ENCODE peak calls at places on chromosomes 3 and 15, in six cellular contexts. One of them, this sample, is unnamed. For H4K20me1, the result is how much of the 10 kb centered on the place peaks cover.

GRCh38 chr3:125480656-125481374 is 39.2 kb downstream of the SNX4 start:
- DNase-seq in DND-41: no peak
- DNase-seq in hepatocyte: no peak
- DNase-seq in HCT116: no peak
- DNase-seq in fibroblast of lung: peak
- DNase-seq in astrocyte: peak
- DNase-seq in this sample: no peak

GRCh38 chr3:69462826-69463100 is 76.9 kb upstream of the FRMD4B start:
- DNase-seq in DND-41: no peak
- DNase-seq in hepatocyte: no peak
- DNase-seq in HCT116: no peak
- DNase-seq in fibroblast of lung: no peak
- DNase-seq in astrocyte: no peak
- DNase-seq in this sample: no peak

GRCh38 chr15:39135989-39136388 is 444.9 kb upstream of the THBS1 start:
- DNase-seq in DND-41: no peak
- DNase-seq in hepatocyte: no peak
- DNase-seq in HCT116: no peak
- DNase-seq in fibroblast of lung: peak
- DNase-seq in astrocyte: peak
- DNase-seq in this sample: no peak

GRCh38 chr15:70954733-70955132 is 62.1 kb downstream of the LRRC49 start:
- DNase-seq in DND-41: no peak
- DNase-seq in hepatocyte: no peak
- DNase-seq in HCT116: no peak
- DNase-seq in fibroblast of lung: no peak
- DNase-seq in astrocyte: no peak
- DNase-seq in this sample: no peak

GRCh38 chr15:82830427-82831173 is 21.2 kb downstream of the WHAMM start:
- DNase-seq in DND-41: no peak
- DNase-seq in hepatocyte: no peak
- DNase-seq in HCT116: no peak
- DNase-seq in fibroblast of lung: no peak
- DNase-seq in astrocyte: no peak
- DNase-seq in this sample: no peak

GRCh38 chr3:12679468-12679867 is 15.6 kb upstream of the RAF1 start:
- DNase-seq in DND-41: no peak
- DNase-seq in hepatocyte: peak
- DNase-seq in HCT116: no peak
- DNase-seq in fibroblast of lung: peak
- DNase-seq in astrocyte: peak
- DNase-seq in this sample: no peak

GRCh38 chr15:89198934-89199333 is 22.4 kb downstream of the RLBP1 start:
- DNase-seq in DND-41: no peak
- DNase-seq in hepatocyte: no peak
- DNase-seq in HCT116: no peak
- DNase-seq in fibroblast of lung: no peak
- DNase-seq in astrocyte: no peak
- DNase-seq in this sample: no peak

GRCh38 chr3:11371758-11372157 is 99.6 kb downstream of the ATG7 start:
- DNase-seq in DND-41: no peak
- DNase-seq in hepatocyte: no peak
- DNase-seq in HCT116: no peak
- DNase-seq in fibroblast of lung: no peak
- DNase-seq in astrocyte: no peak
- DNase-seq in this sample: no peak

GRCh38 chr3:134630506-134630905 is 20.3 kb downstream of the KY start:
- DNase-seq in DND-41: no peak
- DNase-seq in hepatocyte: no peak
- DNase-seq in HCT116: no peak
- DNase-seq in fibroblast of lung: no peak
- DNase-seq in astrocyte: no peak
- DNase-seq in this sample: no peak

GRCh38 chr15:69893863-69894262 is 203.9 kb downstream of the TLE3 start:
- DNase-seq in DND-41: no peak
- DNase-seq in hepatocyte: peak
- DNase-seq in HCT116: no peak
- DNase-seq in fibroblast of lung: peak
- DNase-seq in astrocyte: peak
- DNase-seq in this sample: no peak

GRCh38 chr3:82363131-82363530 is 601.7 kb upstream of the GBE1 start:
- DNase-seq in DND-41: no peak
- DNase-seq in hepatocyte: no peak
- DNase-seq in HCT116: no peak
- DNase-seq in fibroblast of lung: no peak
- DNase-seq in astrocyte: no peak
- DNase-seq in this sample: no peak

GRCh38 chr3:24773798-24774197 is 279.1 kb upstream of the THRB start:
- DNase-seq in DND-41: peak
- DNase-seq in hepatocyte: peak
- DNase-seq in HCT116: peak
- DNase-seq in fibroblast of lung: peak
- DNase-seq in astrocyte: peak
- DNase-seq in this sample: peak

GRCh38 chr3:179671709-179672337 is 19.0 kb downstream of the USP13 start:
- DNase-seq in DND-41: no peak
- DNase-seq in hepatocyte: peak
- DNase-seq in HCT116: no peak
- DNase-seq in fibroblast of lung: peak
- DNase-seq in astrocyte: peak
- DNase-seq in this sample: no peak

GRCh38 chr3:145531548-145531947 is 629.4 kb downstream of the PLOD2 start:
- DNase-seq in DND-41: no peak
- DNase-seq in hepatocyte: no peak
- DNase-seq in HCT116: no peak
- DNase-seq in fibroblast of lung: no peak
- DNase-seq in astrocyte: no peak
- DNase-seq in this sample: no peak

GRCh38 chr15:32112101-32112500 is 81.8 kb downstream of the CHRNA7 start:
- DNase-seq in DND-41: no peak
- DNase-seq in hepatocyte: no peak
- DNase-seq in HCT116: no peak
- DNase-seq in fibroblast of lung: no peak
- DNase-seq in astrocyte: no peak
- DNase-seq in this sample: no peak

GRCh38 chr3:113249601-113250000 is 38.2 kb downstream of the BOC start:
- DNase-seq in DND-41: no peak
- DNase-seq in hepatocyte: no peak
- DNase-seq in HCT116: no peak
- DNase-seq in fibroblast of lung: peak
- DNase-seq in astrocyte: peak
- DNase-seq in this sample: no peak

GRCh38 chr3:11238880-11239279 is 33.3 kb upstream of the ATG7 start:
- DNase-seq in DND-41: no peak
- DNase-seq in hepatocyte: no peak
- DNase-seq in HCT116: peak
- DNase-seq in fibroblast of lung: peak
- DNase-seq in astrocyte: peak
- DNase-seq in this sample: no peak

GRCh38 chr3:172464306-172464705 is 16.1 kb upstream of the GHSR start:
- DNase-seq in DND-41: no peak
- DNase-seq in hepatocyte: no peak
- DNase-seq in HCT116: no peak
- DNase-seq in fibroblast of lung: no peak
- DNase-seq in astrocyte: no peak
- DNase-seq in this sample: no peak

GRCh38 chr3:27302891-27303290 is 66.3 kb downstream of the NEK10 start:
- DNase-seq in DND-41: no peak
- DNase-seq in hepatocyte: no peak
- DNase-seq in HCT116: no peak
- DNase-seq in fibroblast of lung: no peak
- DNase-seq in astrocyte: no peak
- DNase-seq in this sample: no peak

GRCh38 chr3:157160652-157161480 is 919 bp upstream of the CCNL1 start:
- DNase-seq in DND-41: peak
- DNase-seq in hepatocyte: peak
- DNase-seq in HCT116: peak
- DNase-seq in fibroblast of lung: peak
- DNase-seq in astrocyte: peak
- DNase-seq in this sample: no peak

GRCh38 chr3:185929192-185930151 is 8.3 kb downstream of the TRA2B start:
- DNase-seq in DND-41: no peak
- DNase-seq in hepatocyte: no peak
- DNase-seq in HCT116: no peak
- DNase-seq in fibroblast of lung: peak
- DNase-seq in astrocyte: peak
- DNase-seq in this sample: no peak

GRCh38 chr3:20023663-20024417 is 11.8 kb upstream of the PP2D1 start:
- DNase-seq in DND-41: no peak
- DNase-seq in hepatocyte: peak
- DNase-seq in HCT116: no peak
- DNase-seq in fibroblast of lung: no peak
- DNase-seq in astrocyte: no peak
- DNase-seq in this sample: peak

GRCh38 chr3:82567029-82567600 is 805.7 kb upstream of the GBE1 start:
- DNase-seq in DND-41: no peak
- DNase-seq in hepatocyte: no peak
- DNase-seq in HCT116: no peak
- DNase-seq in fibroblast of lung: no peak
- DNase-seq in astrocyte: no peak
- DNase-seq in this sample: no peak

GRCh38 chr15:98896802-98897732 is 110.5 kb downstream of the PGPEP1L start:
- DNase-seq in DND-41: no peak
- DNase-seq in hepatocyte: peak
- DNase-seq in HCT116: peak
- DNase-seq in fibroblast of lung: peak
- DNase-seq in astrocyte: peak
- DNase-seq in this sample: no peak

GRCh38 chr15:98893407-98893806 is 114.2 kb downstream of the PGPEP1L start:
- DNase-seq in DND-41: no peak
- DNase-seq in hepatocyte: no peak
- DNase-seq in HCT116: no peak
- DNase-seq in fibroblast of lung: peak
- DNase-seq in astrocyte: peak
- DNase-seq in this sample: no peak

GRCh38 chr15:98896002-98896721 is 111.4 kb downstream of the PGPEP1L start:
- DNase-seq in DND-41: no peak
- DNase-seq in hepatocyte: no peak
- DNase-seq in HCT116: no peak
- DNase-seq in fibroblast of lung: peak
- DNase-seq in astrocyte: peak
- DNase-seq in this sample: no peak

GRCh38 chr15:98891301-98891700 is 116.3 kb downstream of the PGPEP1L start:
- DNase-seq in DND-41: no peak
- DNase-seq in hepatocyte: no peak
- DNase-seq in HCT116: no peak
- DNase-seq in fibroblast of lung: no peak
- DNase-seq in astrocyte: no peak
- DNase-seq in this sample: no peak

DNA sequence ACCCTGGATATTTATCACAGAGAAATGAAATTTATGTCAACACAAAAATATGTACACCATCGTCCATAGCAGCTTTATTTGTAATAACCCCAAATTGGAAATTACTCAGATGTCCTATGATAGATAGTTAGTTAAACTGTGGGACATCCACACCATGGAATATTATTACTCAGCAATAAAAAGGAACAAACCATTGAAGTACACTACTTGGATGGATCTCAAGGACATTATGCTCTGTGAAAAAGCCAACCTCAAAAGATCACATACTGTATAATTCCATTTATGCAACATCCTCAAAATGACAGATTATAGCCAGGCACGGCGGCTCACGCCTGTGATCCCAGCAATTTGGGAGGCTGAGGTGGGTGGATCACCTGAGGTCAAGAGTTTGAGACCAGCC is 113.3 kb downstream of the PGPEP1L start:
- DNase-seq in DND-41: no peak
- DNase-seq in hepatocyte: no peak
- DNase-seq in HCT116: no peak
- DNase-seq in fibroblast of lung: no peak
- DNase-seq in astrocyte: no peak
- DNase-seq in this sample: no peak
- H4K20me1 ChIP-seq in DND-41: under half
- H4K20me1 ChIP-seq in hepatocyte: under half
- H4K20me1 ChIP-seq in HCT116: under half
- H4K20me1 ChIP-seq in fibroblast of lung: under half
- H4K20me1 ChIP-seq in astrocyte: under half
- H4K20me1 ChIP-seq in this sample: under half

GRCh38 chr15:73991726-73992593 is at the start of gene STOML1:
- DNase-seq in DND-41: peak
- DNase-seq in hepatocyte: peak
- DNase-seq in HCT116: peak
- DNase-seq in fibroblast of lung: peak
- DNase-seq in astrocyte: peak
- DNase-seq in this sample: peak
- H3K4me2 ChIP-seq in DND-41: peak
- H3K4me2 ChIP-seq in hepatocyte: peak
- H3K4me2 ChIP-seq in HCT116: peak
- H3K4me2 ChIP-seq in fibroblast of lung: peak
- H3K4me2 ChIP-seq in astrocyte: peak
- H3K4me2 ChIP-seq in this sample: peak

GRCh38 chr15:62942411-62942810 is 100.1 kb upstream of the TPM1 start:
- DNase-seq in DND-41: no peak
- DNase-seq in hepatocyte: no peak
- DNase-seq in HCT116: no peak
- DNase-seq in fibroblast of lung: no peak
- DNase-seq in astrocyte: no peak
- DNase-seq in this sample: no peak

GRCh38 chr15:62941719-62942118 is 100.8 kb upstream of the TPM1 start:
- DNase-seq in DND-41: no peak
- DNase-seq in hepatocyte: no peak
- DNase-seq in HCT116: no peak
- DNase-seq in fibroblast of lung: peak
- DNase-seq in astrocyte: no peak
- DNase-seq in this sample: no peak

GRCh38 chr15:62938825-62939224 is 103.7 kb upstream of the TPM1 start:
- DNase-seq in DND-41: no peak
- DNase-seq in hepatocyte: no peak
- DNase-seq in HCT116: no peak
- DNase-seq in fibroblast of lung: peak
- DNase-seq in astrocyte: no peak
- DNase-seq in this sample: no peak

GRCh38 chr15:62940359-62940754 is 102.2 kb upstream of the TPM1 start:
- DNase-seq in DND-41: no peak
- DNase-seq in hepatocyte: no peak
- DNase-seq in HCT116: no peak
- DNase-seq in fibroblast of lung: no peak
- DNase-seq in astrocyte: no peak
- DNase-seq in this sample: no peak

GRCh38 chr15:62940755-62941361 is 101.7 kb upstream of the TPM1 start:
- DNase-seq in DND-41: no peak
- DNase-seq in hepatocyte: peak
- DNase-seq in HCT116: no peak
- DNase-seq in fibroblast of lung: peak
- DNase-seq in astrocyte: peak
- DNase-seq in this sample: no peak
- H3K27ac ChIP-seq in DND-41: no peak
- H3K27ac ChIP-seq in hepatocyte: peak
- H3K27ac ChIP-seq in HCT116: no peak
- H3K27ac ChIP-seq in fibroblast of lung: peak
- H3K27ac ChIP-seq in astrocyte: peak
- H3K27ac ChIP-seq in this sample: no peak

DNA sequence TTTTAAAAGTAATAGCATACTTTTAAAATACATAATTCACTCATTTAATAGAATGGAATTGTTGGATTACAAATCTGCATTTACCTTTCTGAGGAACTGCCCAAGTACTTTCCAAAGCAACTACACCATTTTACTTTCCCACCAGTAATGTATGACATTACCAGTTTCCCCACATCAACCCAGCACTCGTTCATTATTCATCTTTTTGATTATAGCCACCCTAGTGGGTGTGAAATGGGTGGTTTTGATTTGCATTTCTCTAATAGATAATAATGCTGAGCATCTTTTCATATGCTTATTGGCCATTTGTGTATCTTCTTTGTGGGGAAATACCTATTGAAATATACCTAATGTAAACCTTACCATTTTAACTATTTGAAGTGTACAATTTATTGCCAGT is 18.0 kb upstream of the EBLN2 start:
- DNase-seq in DND-41: no peak
- DNase-seq in hepatocyte: no peak
- DNase-seq in HCT116: no peak
- DNase-seq in fibroblast of lung: no peak
- DNase-seq in astrocyte: no peak
- DNase-seq in this sample: no peak
- H4K20me1 ChIP-seq in DND-41: half or more
- H4K20me1 ChIP-seq in hepatocyte: half or more
- H4K20me1 ChIP-seq in HCT116: under half
- H4K20me1 ChIP-seq in fibroblast of lung: under half
- H4K20me1 ChIP-seq in astrocyte: half or more
- H4K20me1 ChIP-seq in this sample: half or more

This sample was measured in OCI-LY7.